ENCODE peak calls at places on chromosomes 13 and 19, in seven cellular contexts. M is right lobe of liver, H is A549, B is heart left ventricle, S is spleen, W is adrenal gland, J is body of pancreas. P is an unnamed sample.

GRCh38 chr13:29480893-29481525 is 114.5 kb downstream of the SLC7A1 start:
- DNase-seq in J (no peak), M (no peak), W (no peak), B (no peak), H (no peak), S (peak; percentile 51), P (no peak)

GRCh38 chr13:53782400-53783030 is 753.9 kb downstream of the OLFM4 start:
- DNase-seq in B (no peak), S (no peak), W (peak; percentile 31), J (peak; percentile 49), H (peak; percentile 35), M (peak; percentile 23), P (no peak)

GRCh38 chr13:77574076-77574475 is 38.6 kb downstream of the SCEL start:
- DNase-seq in J (no peak), W (no peak), B (no peak), H (no peak), S (no peak), M (no peak), P (no peak)

GRCh38 chr13:113448885-113449692 is 4.2 kb downstream of the ADPRHL1 start:
- DNase-seq in J (peak; percentile 89), M (no peak), B (no peak), W (peak; percentile 73), H (peak; percentile 96), S (peak; percentile 80), P (peak; percentile 83)

GRCh38 chr13:60627071-60627686 is 230.2 kb downstream of the TDRD3 start:
- DNase-seq in B (no peak), J (no peak), H (peak; percentile 24), W (peak; percentile 23), M (no peak), S (no peak), P (no peak)

GRCh38 chr19:12766051-12766521 is 9.3 kb downstream of the HOOK2 start:
- DNase-seq in B (peak; percentile 92), J (peak; percentile 91), M (peak; percentile 75), H (peak; percentile 84), S (peak; percentile 93), W (peak; percentile 92), P (peak; percentile 93)

GRCh38 chr13:102817907-102818306 is 19.0 kb downstream of the BIVM start:
- DNase-seq in H (no peak), W (no peak), S (no peak), M (no peak), J (no peak), B (no peak), P (no peak)

GRCh38 chr13:31224174-31224669 is 24.4 kb downstream of the B3GLCT start:
- DNase-seq in B (no peak), S (no peak), M (no peak), J (no peak), H (no peak), W (no peak), P (no peak)

GRCh38 chr13:97194473-97194872 is 27.7 kb upstream of the MBNL2 start:
- DNase-seq in B (no peak), H (no peak), S (no peak), J (no peak), M (no peak), W (no peak), P (no peak)

GRCh38 chr19:41882568-41883462 is at the start of gene ARHGEF1:
- DNase-seq in H (no peak), S (peak; percentile 96), B (peak; percentile 88), J (peak; percentile 56), M (peak; percentile 78), W (no peak), P (peak; percentile 75)

GRCh38 chr19:39405261-39405912 is 1.3 kb upstream of the ZFP36 start:
- DNase-seq in J (no peak), H (peak; percentile 33), S (no peak), M (no peak), W (no peak), B (peak; percentile 54), P (no peak)

GRCh38 chr19:48646192-48646911 is 365 bp upstream of the CA11 start:
- DNase-seq in W (peak; percentile 92), S (peak; percentile 97), B (peak; percentile 94), H (peak; percentile 91), M (peak; percentile 87), J (peak; percentile 89), P (peak; percentile 92)

GRCh38 chr13:93539914-93540313 is 313.3 kb downstream of the GPC6 start:
- DNase-seq in S (no peak), B (no peak), M (no peak), H (no peak), J (no peak), W (no peak), P (no peak)

GRCh38 chr13:64869539-64869938 is 2360.6 kb downstream of the PCDH9 start:
- DNase-seq in H (no peak), B (no peak), S (no peak), M (no peak), J (no peak), W (no peak), P (no peak)

GRCh38 chr19:7905859-7906258 is 2.2 kb downstream of the MAP2K7 start:
- DNase-seq in J (no peak), M (no peak), B (no peak), W (peak; percentile 31), S (peak; percentile 75), H (no peak), P (peak; percentile 6)

GRCh38 chr13:45269204-45269603 is 68.4 kb upstream of the KCTD4 start:
- DNase-seq in M (no peak), J (no peak), H (no peak), S (no peak), W (no peak), B (no peak), P (no peak)

GRCh38 chr13:31072041-31072440 is 89.7 kb downstream of the HSPH1 start:
- DNase-seq in J (no peak), M (no peak), S (no peak), B (no peak), W (no peak), H (no peak), P (no peak)

GRCh38 chr13:110017379-110017778 is 231.0 kb upstream of the IRS2 start:
- DNase-seq in B (no peak), M (no peak), J (peak; percentile 44), H (peak; percentile 89), S (no peak), W (no peak), P (no peak)

GRCh38 chr13:37192986-37193385 is 87.5 kb upstream of the CSNK1A1L start:
- DNase-seq in B (no peak), H (no peak), J (no peak), S (no peak), M (no peak), W (no peak), P (no peak)

GRCh38 chr13:107466326-107466725 is 749.0 kb downstream of the LIG4 start:
- DNase-seq in M (no peak), W (no peak), H (no peak), S (no peak), J (no peak), B (no peak), P (no peak)

GRCh38 chr13:111058796-111059506 is 56.2 kb upstream of the ARHGEF7 start:
- DNase-seq in B (no peak), W (no peak), H (peak; percentile 6), M (no peak), S (no peak), J (no peak), P (no peak)

GRCh38 chr19:49331616-49332055 is 3.6 kb upstream of the CD37 start:
- DNase-seq in B (no peak), S (peak; percentile 91), M (peak; percentile 59), W (no peak), J (peak; percentile 29), H (peak; percentile 77), P (no peak)

GRCh38 chr13:52104624-52105023 is 24.2 kb downstream of the NEK5 start:
- DNase-seq in S (no peak), W (no peak), J (no peak), M (no peak), H (peak; percentile 2), B (no peak), P (no peak)

GRCh38 chr13:113820813-113821651 is 42.8 kb downstream of the GAS6 start:
- DNase-seq in M (peak; percentile 27), H (peak; percentile 69), W (peak; percentile 87), J (peak; percentile 44), S (peak; percentile 79), B (peak; percentile 86), P (peak; percentile 63)

GRCh38 chr19:13162749-13163608 is 12.8 kb downstream of the IER2 start:
- DNase-seq in M (peak; percentile 99), B (peak; percentile 98), H (peak; percentile 99), W (peak; percentile 98), S (peak; percentile 97), J (peak; percentile 100), P (peak; percentile 99)

GRCh38 chr19:51361228-51361627 is 5.0 kb downstream of the ETFB start:
- DNase-seq in W (peak; percentile 62), S (no peak), M (no peak), J (no peak), H (no peak), B (peak; percentile 52), P (no peak)
- H3K4me3 ChIP-seq in W (no peak overlapping the region), S (no peak overlapping the region), M (no peak overlapping the region), J (no peak overlapping the region), H (no peak overlapping the region), B (no peak overlapping the region), P (no peak overlapping the region)

DNA sequence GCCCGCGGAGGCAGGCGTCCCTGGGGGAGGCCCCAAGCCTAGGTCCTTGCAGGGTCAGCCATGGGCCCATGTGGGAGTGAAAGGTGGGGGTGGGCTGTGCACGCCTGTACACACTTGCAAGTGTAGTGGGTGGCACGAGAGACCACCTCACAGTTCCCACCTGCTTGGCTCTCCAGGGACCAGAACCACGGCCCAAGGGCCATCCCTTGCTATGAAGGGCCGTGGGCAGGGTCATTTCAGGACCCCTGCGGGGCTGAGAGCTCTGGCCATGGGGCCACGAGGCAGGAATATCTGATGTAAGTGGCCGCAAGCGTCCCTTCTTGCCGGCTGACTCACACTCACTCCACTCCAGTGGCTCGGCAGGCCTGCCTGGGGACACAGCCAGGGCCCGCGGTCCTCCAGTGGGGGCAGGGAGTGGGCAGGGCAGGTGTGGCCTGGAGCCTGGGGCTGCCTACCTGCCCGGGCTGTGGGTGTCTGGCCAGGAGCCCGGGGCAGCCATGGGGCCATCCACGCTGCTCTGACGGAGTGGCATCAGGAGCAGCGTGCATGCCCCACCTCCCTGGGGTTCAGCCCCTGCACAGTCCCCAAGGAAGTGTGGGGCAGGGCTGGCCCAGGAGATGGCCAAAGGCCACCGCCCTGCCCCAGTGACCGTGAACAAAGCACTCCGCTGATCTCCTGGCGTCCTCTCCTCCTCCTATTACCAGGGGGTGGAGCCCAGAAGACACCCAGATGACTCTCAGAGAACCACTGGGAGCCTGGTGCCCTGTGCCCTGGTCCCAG is 8.6 kb upstream of the MKNK2 start:
- DNase-seq in M (peak; percentile 91), W (peak; percentile 92), S (peak; percentile 85), B (peak; percentile 83), H (peak; percentile 93), J (peak; percentile 95), P (peak; percentile 91)
- TF ChIP-seq POLR2A in M (peak; percentile 75), W (peak; percentile 89), S (no peak), B (no peak), H (peak; percentile 9), J (peak; percentile 58), P (peak; percentile 74)

GRCh38 chr13:32254916-32255743 is 60.0 kb downstream of the ZAR1L start:
- DNase-seq in H (no peak), W (no peak), J (no peak), M (no peak), B (no peak), S (no peak), P (no peak)
- H3K4me3 ChIP-seq in H (no peak overlapping the region), W (no peak overlapping the region), J (no peak overlapping the region), M (peak overlapping the region; percentile 38), B (peak overlapping the region; percentile 47), S (no peak overlapping the region), P (no peak overlapping the region)

DNA sequence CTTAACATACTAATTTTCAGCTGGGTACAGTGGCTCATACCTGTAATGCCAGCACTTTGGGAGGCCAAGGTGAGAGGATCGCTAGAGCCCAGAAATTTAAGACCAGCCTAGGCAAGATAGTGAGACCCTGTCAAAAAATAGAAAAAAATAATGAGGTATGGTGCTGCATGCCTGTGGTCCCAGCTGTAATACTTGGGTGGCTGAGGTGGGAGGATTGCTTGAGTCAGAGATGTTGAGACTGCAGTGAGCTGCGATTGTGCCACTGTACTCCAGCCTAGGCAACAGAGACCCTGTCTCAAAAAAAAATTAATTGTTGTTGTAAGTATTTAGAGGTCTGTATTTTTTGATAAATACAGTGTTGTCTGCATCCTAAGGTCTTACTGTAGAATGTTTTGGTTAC is 66.8 kb downstream of the FNDC3A start:
- DNase-seq in W (no peak), S (no peak), J (no peak), H (no peak), M (no peak), B (no peak), P (no peak)
- TF ChIP-seq POLR2A in W (no peak), S (no peak), J (no peak), H (no peak), M (no peak), B (no peak), P (no peak)

P was measured in transverse colon.